ENCODE peak calls at places on chromosomes 3 and 15, in six cellular contexts. L is T-helper 9 cell; B is Kasumi-1; J is NCI-H345; E is H54; Y is naive thymus-derived CD8-positive, alpha-beta T cell. O is an unnamed sample.

GRCh38 chr3:11770105-11770476 is 76.6 kb downstream of the TAMM41 start:
- DNase-seq in L (no peak), B (no peak), J (peak), E (no peak), Y (no peak), O (no peak)

GRCh38 chr15:40684381-40684780 is 10.6 kb upstream of the RAD51 start:
- DNase-seq in L (no peak), B (no peak), J (no peak), E (no peak), Y (no peak), O (no peak)

GRCh38 chr3:16884748-16885587 is at the start of gene PLCL2:
- DNase-seq in L (peak), B (peak), J (peak), E (peak), Y (peak), O (peak)

GRCh38 chr3:43769097-43769470 is 78.3 kb downstream of the ABHD5 start:
- DNase-seq in L (no peak), B (no peak), J (no peak), E (no peak), Y (no peak), O (no peak)

GRCh38 chr15:47885921-47886320 is 168.6 kb downstream of the SEMA6D start:
- DNase-seq in L (no peak), B (no peak), J (no peak), E (no peak), Y (no peak), O (no peak)

GRCh38 chr3:139107424-139108252 is 62.9 kb upstream of the PRR23C start:
- DNase-seq in L (no peak), B (no peak), J (no peak), E (no peak), Y (no peak), O (no peak)

GRCh38 chr3:95731753-95732152 is 1082.6 kb upstream of the EPHA6 start:
- DNase-seq in L (no peak), B (no peak), J (no peak), E (no peak), Y (no peak), O (no peak)

GRCh38 chr3:41137686-41138111 is 61.6 kb upstream of the CTNNB1 start:
- DNase-seq in L (no peak), B (peak), J (no peak), E (no peak), Y (no peak), O (no peak)

GRCh38 chr3:17025594-17026139 is 140.9 kb downstream of the PLCL2 start:
- DNase-seq in L (no peak), B (no peak), J (no peak), E (no peak), Y (no peak), O (no peak)